ENCODE peak calls at places on chromosomes 1 and 21, in eight cellular contexts. O is fibroblast of mammary gland, K is GM23338, J is tibial artery, S is heart right ventricle, Q is cardiac muscle cell, I is foreskin fibroblast, R is kidney. B is an unnamed sample.

GRCh38 chr1:9035226-9035625 is 9.0 kb upstream of the SLC2A7 start:
- DNase-seq in K (no peak), Q (no peak), O (no peak), I (no peak), J (no peak), R (peak), S (no peak), B (no peak)

GRCh38 chr1:200037501-200037900 is 10.0 kb downstream of the NR5A2 start:
- DNase-seq in J (no peak), R (no peak), O (no peak), K (no peak), I (no peak), S (no peak), Q (no peak), B (no peak)

GRCh38 chr1:164937297-164937696 is 378.3 kb downstream of the PBX1 start:
- DNase-seq in R (no peak), K (no peak), O (no peak), S (no peak), Q (no peak), I (no peak), J (no peak), B (no peak)

GRCh38 chr1:63326473-63327380 is 4.4 kb downstream of the FOXD3 start:
- DNase-seq in K (peak), R (no peak), O (no peak), J (no peak), Q (no peak), I (no peak), S (no peak), B (no peak)

GRCh38 chr1:36400825-36401601 is 3.3 kb upstream of the LSM10 start:
- DNase-seq in O (peak), J (peak), R (peak), S (peak), Q (peak), I (peak), K (peak), B (peak)

GRCh38 chr1:87706198-87706597 is 377.5 kb downstream of the LMO4 start:
- DNase-seq in R (no peak), J (no peak), I (no peak), K (no peak), S (no peak), O (peak), Q (no peak), B (no peak)

GRCh38 chr1:108556501-108556900 is 3.4 kb upstream of the EEIG2 start:
- DNase-seq in K (no peak), J (no peak), S (peak), I (no peak), R (no peak), O (no peak), Q (no peak), B (no peak)

GRCh38 chr1:98322966-98323365 is 338.6 kb upstream of the SNX7 start:
- DNase-seq in R (no peak), J (no peak), I (peak), O (no peak), S (no peak), Q (peak), K (no peak), B (no peak)

GRCh38 chr1:69987881-69988280 is 217.5 kb downstream of the LRRC40 start:
- DNase-seq in K (no peak), Q (no peak), I (no peak), O (no peak), S (no peak), J (no peak), R (no peak), B (no peak)

GRCh38 chr1:118989006-118989736 is 1.0 kb upstream of the TBX15 start:
- DNase-seq in I (no peak), R (no peak), J (peak), S (no peak), O (peak), Q (no peak), K (peak), B (no peak)

GRCh38 chr1:3063379-3064295 is 5.4 kb upstream of the PRDM16 start:
- DNase-seq in R (peak), K (peak), O (no peak), I (no peak), S (no peak), J (no peak), Q (no peak), B (no peak)

GRCh38 chr1:60031116-60031515 is 42.5 kb downstream of the C1orf87 start:
- DNase-seq in S (no peak), K (no peak), Q (no peak), J (no peak), R (no peak), O (no peak), I (no peak), B (no peak)

GRCh38 chr1:226166341-226166740 is 20.2 kb downstream of the ACBD3 start:
- DNase-seq in I (no peak), K (no peak), Q (no peak), S (no peak), O (no peak), J (no peak), R (no peak), B (no peak)

GRCh38 chr1:204780682-204781081 is 90.0 kb upstream of the NFASC start:
- DNase-seq in Q (no peak), R (no peak), I (no peak), K (no peak), J (no peak), S (no peak), O (no peak), B (no peak)

GRCh38 chr21:17501107-17502006 is 11.5 kb upstream of the CXADR start:
- DNase-seq in S (no peak), R (no peak), K (no peak), I (no peak), Q (no peak), O (no peak), J (no peak), B (no peak)

GRCh38 chr1:110196917-110197782 is 13.0 kb upstream of the KCNC4 start:
- DNase-seq in R (peak), I (no peak), S (no peak), Q (peak), K (peak), J (no peak), O (peak), B (peak)

GRCh38 chr1:30706528-30706927 is 16.9 kb downstream of the MATN1 start:
- DNase-seq in I (peak), R (peak), Q (peak), O (peak), K (no peak), S (peak), J (peak), B (no peak)

GRCh38 chr1:212608209-212608955 is at the start of gene ATF3:
- DNase-seq in K (peak), R (peak), Q (peak), O (peak), I (peak), S (peak), J (peak), B (peak)

GRCh38 chr1:229066591-229066990 is 204.3 kb upstream of the RAB4A start:
- DNase-seq in K (no peak), J (no peak), Q (no peak), R (no peak), S (no peak), I (no peak), O (no peak), B (no peak)

GRCh38 chr1:155044812-155045690 is 6.1 kb upstream of the ADAM15 start:
- DNase-seq in Q (peak), J (peak), I (peak), S (peak), K (peak), R (peak), O (peak), B (no peak)

GRCh38 chr1:160637821-160638539 is 8.9 kb downstream of the SLAMF1 start:
- DNase-seq in K (peak), J (no peak), S (no peak), Q (peak), R (no peak), I (no peak), O (no peak), B (no peak)

GRCh38 chr1:18963968-18964367 is 7.5 kb upstream of the IFFO2 start:
- DNase-seq in R (peak), O (no peak), S (no peak), I (no peak), J (peak), Q (no peak), K (no peak), B (no peak)

GRCh38 chr1:68270993-68271392 is 38.7 kb upstream of the WLS start:
- DNase-seq in I (no peak), K (no peak), S (no peak), O (no peak), R (no peak), Q (no peak), J (no peak), B (no peak)

GRCh38 chr1:6954596-6954995 is 169.3 kb downstream of the CAMTA1 start:
- DNase-seq in S (no peak), I (no peak), J (no peak), R (no peak), K (peak), O (no peak), Q (no peak), B (no peak)

GRCh38 chr1:30879126-30879786 is 29.3 kb downstream of the SDC3 start:
- DNase-seq in O (no peak), J (no peak), I (no peak), Q (no peak), R (no peak), K (no peak), S (no peak), B (no peak)

GRCh38 chr1:41780916-41781315 is 137.8 kb downstream of the HIVEP3 start:
- DNase-seq in O (no peak), R (no peak), I (no peak), Q (no peak), S (no peak), K (no peak), J (no peak), B (no peak)

GRCh38 chr1:29240400-29240837 is 4.1 kb downstream of the PTPRU start:
- DNase-seq in K (peak), Q (peak), R (peak), O (no peak), S (no peak), I (no peak), J (no peak), B (no peak)

GRCh38 chr1:44602675-44603610 is 71.3 kb downstream of the TMEM53 start:
- DNase-seq in O (no peak), K (no peak), Q (no peak), R (no peak), J (no peak), I (no peak), S (no peak), B (no peak)

GRCh38 chr1:145979746-145980435 is 15.4 kb downstream of the POLR3GL start:
- DNase-seq in O (no peak), J (no peak), S (no peak), Q (peak), K (no peak), I (no peak), R (no peak), B (peak)
- H3K4me3 ChIP-seq in O (no peak), J (peak), S (peak), Q (no peak), K (peak), I (no peak), R (peak), B (no peak)

GRCh38 chr1:46302091-46303037 is 1.1 kb downstream of the LRRC41 start:
- DNase-seq in K (peak), O (no peak), Q (peak), R (peak), S (peak), I (peak), J (peak), B (no peak)
- TF ChIP-seq CTCF in K (no peak), O (no peak), Q (peak), R (peak), S (peak), I (peak), J (no peak), B (peak)

GRCh38 chr1:14944471-14944981 is 209.0 kb upstream of the TMEM51 start:
- DNase-seq in O (no peak), K (no peak), R (peak), S (no peak), J (no peak), I (no peak), Q (no peak), B (no peak)

GRCh38 chr1:14943516-14943851 is 210.1 kb upstream of the TMEM51 start:
- DNase-seq in J (no peak), R (no peak), Q (no peak), S (no peak), K (no peak), I (no peak), O (no peak), B (no peak)

GRCh38 chr1:14946011-14946359 is 207.6 kb upstream of the TMEM51 start:
- DNase-seq in I (no peak), Q (no peak), R (no peak), S (no peak), J (no peak), O (no peak), K (no peak), B (no peak)

GRCh38 chr1:14946567-14947285 is 206.8 kb upstream of the TMEM51 start:
- DNase-seq in Q (peak), I (peak), O (peak), K (no peak), J (no peak), R (peak), S (no peak), B (no peak)

DNA sequence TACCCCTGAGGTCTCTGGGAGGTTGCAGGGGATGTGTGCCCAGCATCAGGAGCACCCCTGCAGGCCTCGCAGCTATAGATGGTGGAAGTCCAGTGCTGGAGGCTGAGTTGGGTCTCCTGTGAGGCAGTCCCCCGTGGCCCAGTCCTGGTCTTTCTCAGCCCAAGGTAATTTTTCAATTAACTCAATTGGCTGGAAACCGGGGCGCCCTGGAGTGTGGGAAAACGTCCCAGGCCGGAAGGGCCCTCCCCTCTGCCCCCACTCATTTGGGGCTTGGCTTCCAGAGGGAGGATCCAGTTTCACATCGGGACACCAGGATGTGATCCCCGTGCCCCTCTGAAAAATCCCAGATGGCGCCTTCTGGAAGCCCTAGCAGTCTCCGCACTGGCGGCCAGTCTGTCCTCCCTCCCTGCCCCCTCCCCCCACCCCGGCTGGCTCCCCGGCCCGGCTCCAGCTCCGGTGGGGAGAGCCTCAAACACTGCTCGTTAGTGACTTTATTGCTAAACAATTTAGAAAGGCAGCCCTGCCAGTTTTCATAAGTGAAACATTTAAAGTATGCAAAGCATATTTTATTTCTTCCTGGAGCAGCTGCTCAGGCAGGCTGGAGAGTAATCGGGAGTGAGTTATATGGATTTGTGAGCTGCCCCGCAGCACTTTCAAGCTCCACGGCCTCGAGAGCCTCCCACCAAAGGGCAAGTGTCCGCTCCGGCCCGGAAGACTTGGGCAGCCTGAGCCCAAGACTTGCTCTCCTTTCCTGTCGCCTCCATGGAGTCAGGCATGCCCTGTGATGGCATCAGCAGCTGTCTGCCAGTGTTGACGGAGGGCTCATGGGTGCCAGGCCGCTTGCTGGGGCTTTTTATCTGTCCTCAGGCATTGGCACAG is 208.2 kb upstream of the TMEM51 start:
- DNase-seq in S (peak), O (peak), Q (peak), K (peak), I (peak), R (peak), J (peak), B (no peak)
- H3K4me3 ChIP-seq in S (peak), O (peak), Q (no peak), K (no peak), I (peak), R (peak), J (peak), B (no peak)

DNA sequence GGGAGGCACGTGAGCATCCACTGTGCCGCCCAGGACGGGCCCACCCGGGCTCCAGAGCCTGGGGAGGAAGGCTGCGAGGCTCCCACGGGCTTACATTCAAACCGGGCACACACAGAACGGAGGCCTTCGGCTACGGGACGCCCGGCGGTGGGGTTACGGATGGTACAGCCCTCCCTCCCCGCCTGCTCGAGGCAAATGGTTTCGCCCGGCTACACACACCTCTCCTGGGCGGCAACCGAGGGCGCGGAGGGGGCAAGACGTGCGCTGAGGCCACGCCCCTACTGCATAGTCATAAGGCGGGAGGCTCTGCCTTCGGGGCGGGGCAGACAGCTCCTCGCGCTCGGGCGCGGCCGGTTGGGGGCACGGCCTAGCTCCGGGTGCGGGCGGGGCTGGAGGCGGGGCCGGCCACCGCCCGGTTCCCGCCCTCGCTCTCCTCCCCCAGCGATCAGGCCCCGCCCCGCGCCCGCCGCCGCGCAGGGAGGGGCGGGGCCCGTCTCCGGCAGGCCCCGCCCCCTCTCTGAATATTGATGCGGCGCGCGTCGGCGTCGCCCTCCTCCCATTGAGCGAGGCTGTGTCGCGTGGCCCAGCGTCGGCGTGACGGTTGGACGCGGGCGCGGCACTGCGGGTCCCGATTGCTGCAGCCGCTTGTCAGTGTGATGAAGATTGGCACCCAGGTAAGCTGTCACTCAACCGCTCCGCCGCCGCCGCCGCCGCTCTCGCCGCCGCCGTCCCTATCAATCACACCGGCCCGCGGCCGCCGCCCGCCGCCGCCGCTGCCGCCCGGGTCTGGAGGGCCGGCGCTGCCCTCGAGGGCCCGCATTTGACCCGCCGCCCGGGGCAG is at the start of gene PKNOX1:
- DNase-seq in Q (peak), O (peak), S (peak), K (peak), R (peak), J (peak), I (peak), B (peak)
- TF ChIP-seq CTCF in Q (no peak), O (no peak), S (no peak), K (no peak), R (no peak), J (no peak), I (no peak), B (no peak)

DNA sequence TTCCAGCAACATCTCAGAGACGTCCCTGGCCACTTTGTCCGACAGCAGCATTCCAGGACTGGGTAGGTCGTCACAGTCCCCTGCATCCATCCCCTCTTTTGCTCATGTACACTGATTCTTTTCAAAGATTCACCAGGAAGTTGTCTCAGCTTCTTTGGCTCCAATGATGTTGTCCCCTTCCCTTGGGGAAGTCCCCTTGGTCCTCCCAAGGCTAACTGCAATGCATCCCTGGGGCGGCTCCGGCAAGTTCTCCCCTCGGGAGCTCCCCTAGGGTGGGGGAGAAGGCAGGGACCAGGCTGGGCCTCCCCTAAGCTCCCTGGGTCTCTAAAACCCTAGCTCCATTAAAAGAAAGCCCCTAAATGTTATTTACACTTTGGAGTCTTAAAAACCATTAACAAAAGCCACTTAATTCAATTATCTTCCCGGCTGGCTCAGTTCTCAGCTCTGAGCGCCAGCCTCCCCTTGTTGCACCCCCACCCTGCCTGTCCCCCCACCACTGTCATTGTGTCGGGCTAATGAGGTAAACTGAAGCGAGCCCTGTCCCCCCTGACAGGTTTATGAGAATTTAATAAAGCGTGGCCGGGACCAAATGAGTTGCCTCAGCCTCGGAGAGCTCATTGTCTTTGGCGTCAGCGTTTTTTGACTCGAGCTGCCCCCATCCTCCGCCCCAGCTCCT is 25.3 kb downstream of the KNCN start:
- DNase-seq in Q (no peak), J (no peak), O (no peak), K (no peak), S (no peak), R (peak), I (no peak), B (no peak)
- H3K4me3 ChIP-seq in Q (no peak), J (no peak), O (no peak), K (peak), S (no peak), R (no peak), I (no peak), B (no peak)

B was measured in GM12864.